ENCODE peak calls at places on chromosomes 7 and 10, in four cellular contexts. T is NCI-H524, M is fibroblast of lung, K is neural crest cell. V is an unnamed sample.

GRCh38 chr10:65968871-65969270 is 957.0 kb upstream of the LRRTM3 start:
- DNase-seq in T (no peak), M (no peak), K (no peak), V (no peak)

GRCh38 chr7:28392289-28392688 is 20.0 kb upstream of the CREB5 start:
- DNase-seq in T (no peak), M (no peak), K (no peak), V (no peak)

GRCh38 chr7:131620673-131621609 is 64.5 kb upstream of the PODXL start:
- DNase-seq in T (no peak), M (peak; percentile 70), K (no peak), V (no peak)

GRCh38 chr10:125694874-125695273 is 11.9 kb upstream of the TEX36 start:
- DNase-seq in T (no peak), M (peak; percentile 95), K (no peak), V (no peak)

GRCh38 chr10:43323245-43323644 is 48.2 kb upstream of the FXYD4 start:
- DNase-seq in T (no peak), M (no peak), K (no peak), V (no peak)

GRCh38 chr10:72099054-72099921 is 10.9 kb upstream of the SPOCK2 start:
- DNase-seq in T (no peak), M (no peak), K (no peak), V (no peak)

GRCh38 chr7:98394377-98394836 is 6.5 kb downstream of the BAIAP2L1 start:
- DNase-seq in T (no peak), M (peak; percentile 92), K (no peak), V (no peak)

GRCh38 chr10:133100706-133101463 is 13.2 kb downstream of the ADGRA1 start:
- DNase-seq in T (no peak), M (no peak), K (peak; percentile 50), V (no peak)

GRCh38 chr10:3097160-3097559 is 29.8 kb downstream of the PFKP start:
- DNase-seq in T (no peak), M (no peak), K (no peak), V (no peak)

GRCh38 chr7:50595538-50596102 is 30.4 kb upstream of the DDC start:
- DNase-seq in T (no peak), M (peak; percentile 54), K (peak; percentile 23), V (no peak)

GRCh38 chr10:91077549-91078017 is 142.9 kb upstream of the PCGF5 start:
- DNase-seq in T (no peak), M (peak; percentile 60), K (no peak), V (no peak)

GRCh38 chr10:44011603-44011981 is 362.9 kb upstream of the ZNF32 start:
- DNase-seq in T (no peak), M (peak; percentile 32), K (no peak), V (no peak)

GRCh38 chr10:75497997-75498797 is 66.8 kb downstream of the LRMDA start:
- DNase-seq in T (no peak), M (peak; percentile 71), K (no peak), V (no peak)

GRCh38 chr10:72612203-72612826 is 13.6 kb downstream of the MICU1 start:
- DNase-seq in T (peak; percentile 71), M (peak; percentile 18), K (no peak), V (no peak)

GRCh38 chr10:8919291-8919690 is 864.8 kb downstream of the GATA3 start:
- DNase-seq in T (no peak), M (peak; percentile 52), K (no peak), V (no peak)

GRCh38 chr10:89466599-89467035 is 52.2 kb downstream of the IFIT5 start:
- DNase-seq in T (no peak), M (peak; percentile 63), K (no peak), V (no peak)

GRCh38 chr10:102596506-102596971 is 47.7 kb upstream of the TRIM8 start:
- DNase-seq in T (no peak), M (peak; percentile 54), K (no peak), V (no peak)

GRCh38 chr7:101220295-101220694 is 2.3 kb downstream of the ZNHIT1 start:
- DNase-seq in T (no peak), M (no peak), K (no peak), V (no peak)